ENCODE peak calls at places on chromosomes 6 and 20, in five cellular contexts. T is upper lobe of right lung, L is iPS DF 6.9, U is astrocyte, F is tibial artery. X is an unnamed sample. For H3K27me3 and H3K9me3, the result is how much of the 10 kb centered on the place peaks cover.

GRCh38 chr6:44531447-44532015 is 144.0 kb downstream of the CDC5L start:
- DNase-seq in T (no peak), L (no peak), U (no peak), F (no peak), X (no peak)

GRCh38 chr20:62898093-62898964 is 28.0 kb downstream of the DIDO1 start:
- DNase-seq in T (no peak), L (no peak), U (no peak), F (no peak), X (no peak)

GRCh38 chr6:16305246-16305725 is 66.9 kb downstream of the GMPR start:
- DNase-seq in T (no peak), L (no peak), U (no peak), F (peak), X (no peak)

GRCh38 chr6:30862156-30862875 is 22.0 kb upstream of the DDR1 start:
- DNase-seq in T (no peak), L (no peak), U (no peak), F (no peak), X (no peak)

GRCh38 chr6:159842035-159842434 is 42.0 kb downstream of the PNLDC1 start:
- DNase-seq in T (no peak), L (no peak), U (no peak), F (no peak), X (no peak)

GRCh38 chr6:128208078-128208477 is 307.2 kb upstream of the THEMIS start:
- DNase-seq in T (no peak), L (no peak), U (peak), F (no peak), X (no peak)

GRCh38 chr6:36246511-36247268 is 23.2 kb upstream of the PNPLA1 start:
- DNase-seq in T (no peak), L (no peak), U (no peak), F (no peak), X (no peak)

GRCh38 chr20:62356948-62357667 is 10.0 kb downstream of the LAMA5 start:
- DNase-seq in T (no peak), L (no peak), U (peak), F (peak), X (no peak)

GRCh38 chr6:167697316-167697715 is 129.4 kb upstream of the AFDN start:
- DNase-seq in T (no peak), L (no peak), U (no peak), F (no peak), X (no peak)

GRCh38 chr6:49955847-49956246 is 8.1 kb downstream of the DEFB114 start:
- DNase-seq in T (no peak), L (no peak), U (no peak), F (no peak), X (no peak)

GRCh38 chr6:21639316-21639715 is 45.8 kb downstream of the SOX4 start:
- DNase-seq in T (no peak), L (no peak), U (no peak), F (no peak), X (no peak)

GRCh38 chr20:1171461-1172093 is 13.2 kb downstream of the TMEM74B start:
- DNase-seq in T (no peak), L (no peak), U (peak), F (no peak), X (peak)

GRCh38 chr6:35166160-35166919 is 25.2 kb upstream of the TCP11 start:
- DNase-seq in T (no peak), L (no peak), U (no peak), F (no peak), X (no peak)

GRCh38 chr6:122381494-122382083 is 17.9 kb upstream of the HSF2 start:
- DNase-seq in T (no peak), L (peak), U (peak), F (no peak), X (peak)

GRCh38 chr20:46546936-46547335 is 3.5 kb downstream of the OCSTAMP start:
- DNase-seq in T (no peak), L (no peak), U (no peak), F (no peak), X (no peak)

GRCh38 chr6:31397901-31398300 is 5.5 kb upstream of the MICA start:
- DNase-seq in T (no peak), L (no peak), U (no peak), F (no peak), X (no peak)

GRCh38 chr20:17875981-17876385 is 92.6 kb downstream of the SNX5 start:
- DNase-seq in T (no peak), L (no peak), U (no peak), F (no peak), X (no peak)

GRCh38 chr6:27053738-27054137 is 193.8 kb upstream of the PRSS16 start:
- DNase-seq in T (no peak), L (no peak), U (no peak), F (no peak), X (no peak)

GRCh38 chr6:88141641-88142298 is 24.4 kb downstream of the CNR1 start:
- DNase-seq in T (no peak), L (no peak), U (no peak), F (no peak), X (no peak)

GRCh38 chr6:13311155-13311554 is 17.2 kb downstream of the TBC1D7 start:
- DNase-seq in T (no peak), L (no peak), U (no peak), F (no peak), X (no peak)

GRCh38 chr6:19731286-19731685 is 105.9 kb upstream of the ID4 start:
- DNase-seq in T (no peak), L (no peak), U (peak), F (no peak), X (no peak)

GRCh38 chr20:46709459-46710148 is at the start of gene SLC2A10:
- DNase-seq in T (peak), L (no peak), U (peak), F (peak), X (peak)

GRCh38 chr6:1390805-1391511 is 1.6 kb downstream of the FOXF2 start:
- DNase-seq in T (no peak), L (no peak), U (no peak), F (no peak), X (no peak)

GRCh38 chr20:18853946-18854646 is 40.5 kb downstream of the SCP2D1 start:
- DNase-seq in T (no peak), L (no peak), U (no peak), F (no peak), X (no peak)

GRCh38 chr20:44914924-44915323 is 5.1 kb downstream of the PABPC1L start:
- DNase-seq in T (no peak), L (no peak), U (no peak), F (no peak), X (no peak)

GRCh38 chr6:53795254-53795701 is 473 bp downstream of the LRRC1 start:
- DNase-seq in T (no peak), L (no peak), U (no peak), F (no peak), X (no peak)

GRCh38 chr6:34414999-34415858 is 10.6 kb downstream of the RPS10 start:
- DNase-seq in T (no peak), L (no peak), U (peak), F (peak), X (peak)

GRCh38 chr6:57006101-57006500 is 40.4 kb upstream of the KIAA1586 start:
- DNase-seq in T (no peak), L (no peak), U (no peak), F (no peak), X (no peak)

GRCh38 chr20:44247676-44248419 is 740 bp downstream of the GDAP1L1 start:
- DNase-seq in T (no peak), L (peak), U (peak), F (no peak), X (peak)

GRCh38 chr6:5566718-5567117 is 305.4 kb downstream of the FARS2 start:
- DNase-seq in T (no peak), L (no peak), U (no peak), F (no peak), X (no peak)

GRCh38 chr20:24622856-24623255 is 153.4 kb downstream of the SYNDIG1 start:
- DNase-seq in T (no peak), L (no peak), U (no peak), F (no peak), X (no peak)

GRCh38 chr20:4887586-4887985 is 113.7 kb downstream of the SLC23A2 start:
- DNase-seq in T (no peak), L (no peak), U (no peak), F (no peak), X (no peak)

GRCh38 chr6:150966786-150967185 is 101.3 kb downstream of the MTHFD1L start:
- DNase-seq in T (no peak), L (no peak), U (no peak), F (no peak), X (no peak)

GRCh38 chr6:152573762-152574161 is 63.4 kb downstream of the SYNE1 start:
- DNase-seq in T (no peak), L (no peak), U (no peak), F (no peak), X (no peak)

GRCh38 chr20:11676618-11677289 is 240.9 kb upstream of the BTBD3 start:
- DNase-seq in T (no peak), L (peak), U (peak), F (no peak), X (peak)

GRCh38 chr6:37102299-37103168 is 67.4 kb upstream of the PIM1 start:
- DNase-seq in T (peak), L (no peak), U (peak), F (peak), X (peak)

GRCh38 chr6:149840345-149841075 is 23.6 kb downstream of the LRP11 start:
- DNase-seq in T (peak), L (no peak), U (peak), F (peak), X (peak)

GRCh38 chr20:44967207-44967807 is 995 bp downstream of the STK4 start:
- DNase-seq in T (no peak), L (no peak), U (no peak), F (no peak), X (no peak)

DNA sequence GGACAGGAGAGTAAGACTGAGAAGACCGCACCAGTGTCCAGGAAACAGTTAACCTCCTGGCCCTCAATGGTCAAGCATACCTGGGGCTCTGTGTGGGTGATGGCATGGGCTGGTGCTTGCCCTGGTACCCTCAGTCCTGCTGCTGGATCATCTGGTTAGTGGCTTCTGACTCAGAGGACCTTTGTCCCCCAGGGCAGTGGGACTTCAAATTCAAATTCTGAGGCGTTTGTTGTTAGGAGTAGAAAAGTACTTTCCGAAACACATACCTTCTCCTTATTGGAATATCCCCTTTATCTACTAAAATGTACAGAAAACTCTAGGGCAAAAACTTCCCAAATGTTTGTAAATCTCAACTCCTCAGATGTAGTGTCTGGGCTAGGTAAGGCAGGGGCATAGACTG is 4.1 kb upstream of the SFT2D1 start:
- DNase-seq in T (no peak), L (no peak), U (no peak), F (no peak), X (no peak)
- H3K4me3 ChIP-seq in T (no peak), L (no peak), U (no peak), F (no peak), X (no peak)

GRCh38 chr20:38728237-38728761 is 4.0 kb downstream of the SLC32A1 start:
- DNase-seq in T (no peak), L (no peak), U (no peak), F (no peak), X (no peak)

GRCh38 chr20:38726849-38727601 is 2.7 kb downstream of the SLC32A1 start:
- DNase-seq in T (no peak), L (peak), U (no peak), F (no peak), X (no peak)

GRCh38 chr20:38725959-38726848 is 1.9 kb downstream of the SLC32A1 start:
- DNase-seq in T (no peak), L (no peak), U (no peak), F (no peak), X (peak)

GRCh38 chr20:38728911-38729642 is 4.8 kb downstream of the SLC32A1 start:
- DNase-seq in T (no peak), L (no peak), U (no peak), F (no peak), X (no peak)

DNA sequence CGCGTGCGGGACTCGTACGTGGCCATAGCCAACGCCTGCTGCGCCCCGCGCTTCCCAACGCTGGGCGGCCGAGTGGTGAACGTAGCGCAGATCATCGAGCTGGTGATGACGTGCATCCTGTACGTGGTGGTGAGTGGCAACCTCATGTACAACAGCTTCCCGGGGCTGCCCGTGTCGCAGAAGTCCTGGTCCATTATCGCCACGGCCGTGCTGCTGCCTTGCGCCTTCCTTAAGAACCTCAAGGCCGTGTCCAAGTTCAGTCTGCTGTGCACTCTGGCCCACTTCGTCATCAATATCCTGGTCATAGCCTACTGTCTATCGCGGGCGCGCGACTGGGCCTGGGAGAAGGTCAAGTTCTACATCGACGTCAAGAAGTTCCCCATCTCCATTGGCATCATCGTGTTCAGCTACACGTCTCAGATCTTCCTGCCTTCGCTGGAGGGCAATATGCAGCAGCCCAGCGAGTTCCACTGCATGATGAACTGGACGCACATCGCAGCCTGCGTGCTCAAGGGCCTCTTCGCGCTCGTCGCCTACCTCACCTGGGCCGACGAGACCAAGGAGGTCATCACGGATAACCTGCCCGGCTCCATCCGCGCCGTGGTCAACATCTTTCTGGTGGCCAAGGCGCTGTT is 3.4 kb downstream of the SLC32A1 start:
- DNase-seq in T (no peak), L (no peak), U (no peak), F (no peak), X (no peak)
- H3K27me3 ChIP-seq in T (half or more), L (half or more), U (half or more), F (under half), X (under half)

DNA sequence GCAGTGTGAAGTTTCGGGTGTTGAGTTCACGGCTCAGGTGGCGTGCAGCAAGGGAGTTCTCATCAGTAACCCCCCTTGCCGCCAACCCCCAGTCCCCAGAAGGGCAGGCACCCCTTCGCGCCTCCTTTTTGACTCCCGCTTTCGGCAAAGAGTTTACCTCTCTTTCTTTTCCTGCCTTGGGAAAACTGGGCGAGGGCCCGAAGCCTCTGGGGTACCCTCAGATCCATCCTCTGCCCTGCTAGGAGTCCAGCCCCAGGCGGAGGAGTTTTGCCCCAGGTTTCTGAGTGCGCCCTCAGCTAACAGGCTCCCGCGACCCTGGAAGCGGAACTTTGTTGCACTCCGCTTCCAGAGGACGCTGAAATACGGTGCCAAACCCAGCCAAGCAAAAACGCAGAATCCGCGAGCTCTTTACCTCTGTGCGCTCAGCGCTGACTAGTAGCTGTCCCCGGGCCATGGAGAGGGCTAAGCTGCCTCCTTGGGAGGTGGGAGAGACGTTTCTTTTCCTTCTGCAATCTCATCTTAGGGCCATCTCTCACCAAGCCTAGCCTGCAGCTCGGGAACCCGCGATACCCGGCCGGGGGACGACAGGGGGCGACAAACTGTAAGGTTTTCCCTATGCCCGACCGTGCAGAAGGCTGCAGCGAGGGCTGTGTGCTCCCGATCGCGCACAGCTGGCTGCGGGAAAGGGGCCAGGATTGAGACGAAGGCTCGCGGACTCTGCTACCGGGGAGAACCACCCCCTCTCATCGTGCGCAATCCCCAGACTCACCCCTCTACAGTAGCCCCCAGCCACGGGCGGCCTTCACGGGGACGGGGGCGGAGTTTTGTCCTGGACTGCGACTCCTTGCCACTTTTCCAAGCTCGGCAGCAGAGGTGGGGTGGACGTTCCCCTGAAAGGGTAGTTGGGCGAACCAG is 2.7 kb upstream of the PAX1 start:
- DNase-seq in T (peak), L (no peak), U (no peak), F (no peak), X (peak)
- H3K9me3 ChIP-seq in T (under half), L (under half), U (under half), F (under half), X (under half)

GRCh38 chr6:9896806-9897205 is 518.1 kb downstream of the TFAP2A start:
- DNase-seq in T (no peak), L (no peak), U (no peak), F (no peak), X (no peak)
- H3K4me3 ChIP-seq in T (no peak), L (no peak), U (no peak), F (no peak), X (no peak)

DNA sequence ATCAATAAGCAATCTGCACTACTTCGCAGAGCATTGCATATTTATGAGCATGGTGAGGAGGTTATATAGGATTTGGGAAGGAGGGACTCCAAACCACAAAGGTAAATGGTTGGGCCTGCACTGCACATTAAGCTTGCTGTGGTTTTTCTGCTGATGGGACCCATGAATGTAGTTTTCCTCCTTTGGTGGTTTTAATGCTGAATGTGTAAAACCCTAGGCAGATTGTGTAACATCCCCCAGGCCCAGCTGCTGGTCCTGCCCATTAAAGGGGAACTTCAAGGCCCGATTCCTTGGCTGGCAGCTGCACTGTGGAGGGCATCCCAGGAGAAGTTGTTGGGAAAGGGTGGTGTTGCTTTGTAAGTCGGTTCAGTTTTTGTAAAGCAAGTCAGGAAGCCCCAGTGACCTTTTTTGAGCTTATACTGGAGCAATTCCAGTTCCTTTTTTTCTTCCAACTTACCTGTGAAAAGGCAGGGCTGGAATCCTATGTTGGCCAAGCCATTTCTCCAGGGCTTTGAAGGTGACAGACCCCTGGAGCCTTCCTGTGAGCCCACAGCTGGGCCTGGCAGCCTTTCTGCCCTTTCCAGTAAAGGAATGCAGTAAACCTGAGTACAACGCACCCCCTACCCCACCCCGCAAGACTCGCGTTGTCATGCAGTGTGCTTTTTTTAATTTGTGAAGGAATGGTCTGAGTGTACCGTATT is 43.1 kb upstream of the NAA20 start:
- DNase-seq in T (peak), L (no peak), U (peak), F (peak), X (no peak)
- H3K27me3 ChIP-seq in T (under half), L (under half), U (under half), F (under half), X (under half)

GRCh38 chr6:71810880-71811279 is 75.5 kb upstream of the RIMS1 start:
- DNase-seq in T (no peak), L (no peak), U (no peak), F (no peak), X (no peak)

GRCh38 chr6:71808865-71809264 is 77.5 kb upstream of the RIMS1 start:
- DNase-seq in T (no peak), L (no peak), U (no peak), F (no peak), X (no peak)
- H3K9me3 ChIP-seq in T (under half), L (under half), U (under half), F (under half), X (under half)

GRCh38 chr20:8144282-8145245 is 12.5 kb downstream of the PLCB1 start:
- DNase-seq in T (no peak), L (no peak), U (peak), F (no peak), X (no peak)
- H3K4me3 ChIP-seq in T (no peak), L (no peak), U (no peak), F (no peak), X (no peak)

GRCh38 chr20:33291416-33291815 is 8.4 kb downstream of the BPIFB1 start:
- DNase-seq in T (no peak), L (no peak), U (no peak), F (no peak), X (no peak)

GRCh38 chr20:33296206-33296605 is 13.2 kb downstream of the BPIFB1 start:
- DNase-seq in T (no peak), L (no peak), U (no peak), F (no peak), X (no peak)

GRCh38 chr20:33287884-33288283 is 4.9 kb downstream of the BPIFB1 start:
- DNase-seq in T (no peak), L (no peak), U (no peak), F (no peak), X (no peak)

GRCh38 chr20:33290852-33291251 is 7.8 kb downstream of the BPIFB1 start:
- DNase-seq in T (no peak), L (no peak), U (no peak), F (no peak), X (no peak)

GRCh38 chr20:33291830-33292355 is 8.9 kb downstream of the BPIFB1 start:
- DNase-seq in T (peak), L (peak), U (no peak), F (no peak), X (peak)
- H3K27me3 ChIP-seq in T (under half), L (under half), U (under half), F (under half), X (under half)